ENCODE peak calls at places on chromosomes 1 and 21, in eight cellular contexts. W is GM12865; Q is T-helper 1 cell; U is epithelial cell of esophagus; G is NCI-H2081; M is choroid plexus epithelial cell; C is CD4-positive, alpha-beta T cell; H is H9. X is an unnamed sample.

GRCh38 chr1:244112646-244113045 is 61.6 kb downstream of the ZBTB18 start:
- DNase-seq in C (no peak), H (no peak), Q (no peak), W (no peak), U (no peak), G (no peak), M (peak; percentile 73), X (peak; percentile 46)

GRCh38 chr21:46111857-46112730 is 14.2 kb downstream of the COL6A2 start:
- DNase-seq in Q (peak; percentile 7), W (no peak), G (no peak), H (peak; percentile 23), M (no peak), C (no peak), U (no peak), X (no peak)

GRCh38 chr1:58143972-58144752 is 402.4 kb downstream of the OMA1 start:
- DNase-seq in Q (no peak), U (peak; percentile 18), G (no peak), H (no peak), M (no peak), W (no peak), C (no peak), X (no peak)

GRCh38 chr1:225430301-225430700 is 2.5 kb upstream of the LBR start:
- DNase-seq in U (no peak), M (no peak), C (no peak), G (no peak), H (no peak), W (no peak), Q (no peak), X (no peak)

GRCh38 chr1:88802950-88803349 is 88.4 kb downstream of the GTF2B start:
- DNase-seq in M (peak; percentile 68), G (no peak), C (no peak), W (no peak), U (peak; percentile 62), Q (no peak), H (no peak), X (peak; percentile 60)

GRCh38 chr1:32978854-32979253 is 14.2 kb upstream of the RNF19B start:
- DNase-seq in M (no peak), Q (no peak), U (no peak), H (no peak), C (no peak), W (no peak), G (no peak), X (no peak)

GRCh38 chr1:165288301-165289120 is 68.0 kb downstream of the LMX1A start:
- DNase-seq in G (peak; percentile 79), W (no peak), Q (no peak), U (no peak), M (no peak), C (no peak), H (no peak), X (no peak)

GRCh38 chr1:228748431-228748830 is 13.2 kb downstream of the RHOU start:
- DNase-seq in C (no peak), G (no peak), Q (no peak), U (no peak), M (no peak), H (no peak), W (no peak), X (no peak)

GRCh38 chr1:108503062-108503740 is 53.1 kb downstream of the NBPF6 start:
- DNase-seq in W (no peak), C (no peak), H (peak; percentile 37), Q (no peak), M (peak; percentile 53), U (no peak), G (no peak), X (peak; percentile 46)

GRCh38 chr1:161159087-161159914 is at the start of gene USP21:
- DNase-seq in M (peak; percentile 92), Q (peak; percentile 82), U (peak; percentile 90), G (peak; percentile 95), C (peak; percentile 89), W (peak; percentile 93), H (peak; percentile 94), X (peak; percentile 89)

GRCh38 chr1:203200059-203200553 is 13.6 kb upstream of the CHI3L1 start:
- DNase-seq in M (peak; percentile 77), Q (no peak), G (no peak), H (no peak), W (no peak), C (no peak), U (peak; percentile 88), X (no peak)

GRCh38 chr1:116740726-116741125 is 13.5 kb upstream of the CD2 start:
- DNase-seq in U (no peak), W (no peak), G (no peak), M (no peak), Q (no peak), C (no peak), H (no peak), X (no peak)